ENCODE peak calls at places on chromosome 9, in seven cellular contexts. Y is T-helper 1 cell, A is ovary, V is COR-L47, O is SK-N-DZ, N is mucosa of gallbladder, T is endothelial cell. D is an unnamed sample.

GRCh38 chr9:136198605-136199083 is 6.3 kb downstream of the LHX3 start:
- DNase-seq in N (no peak), Y (no peak), A (no peak), V (no peak), O (no peak), T (no peak), D (no peak)

GRCh38 chr9:81673310-81673709 is 16.0 kb downstream of the TLE1 start:
- DNase-seq in A (no peak), T (no peak), O (no peak), N (no peak), Y (no peak), V (no peak), D (no peak)

GRCh38 chr9:115681599-115681998 is 472.0 kb upstream of the PAPPA start:
- DNase-seq in O (no peak), N (no peak), A (no peak), Y (no peak), V (no peak), T (no peak), D (no peak)

GRCh38 chr9:19828586-19828985 is 39.7 kb upstream of the SLC24A2 start:
- DNase-seq in V (peak), O (no peak), N (no peak), T (no peak), A (no peak), Y (no peak), D (no peak)

GRCh38 chr9:123318192-123318591 is 37.8 kb upstream of the CRB2 start:
- DNase-seq in N (no peak), O (no peak), T (no peak), V (no peak), A (no peak), Y (no peak), D (no peak)

GRCh38 chr9:93677641-93678136 is 101.3 kb downstream of the PHF2 start:
- DNase-seq in T (peak), N (no peak), O (no peak), Y (peak), A (peak), V (no peak), D (no peak)

GRCh38 chr9:137606005-137606601 is 617 bp downstream of the ARRDC1 start:
- DNase-seq in O (no peak), Y (no peak), N (no peak), T (peak), A (peak), V (peak), D (no peak)

GRCh38 chr9:137478613-137479314 is 19.6 kb upstream of the NSMF start:
- DNase-seq in Y (no peak), N (no peak), T (no peak), O (no peak), A (peak), V (peak), D (no peak)

GRCh38 chr9:9790216-9790872 is 822.5 kb downstream of the PTPRD start:
- DNase-seq in T (peak), Y (no peak), O (peak), V (peak), N (peak), A (no peak), D (no peak)

GRCh38 chr9:111038336-111039202 is at the start of gene LPAR1:
- DNase-seq in A (peak), Y (no peak), O (peak), V (no peak), N (peak), T (peak), D (no peak)

GRCh38 chr9:112366591-112366990 is 13.3 kb upstream of the HSDL2 start:
- DNase-seq in O (no peak), V (no peak), T (no peak), N (no peak), A (no peak), Y (no peak), D (no peak)

GRCh38 chr9:70131296-70131695 is 87.6 kb downstream of the MAMDC2 start:
- DNase-seq in Y (no peak), T (no peak), V (no peak), N (no peak), A (no peak), O (peak), D (no peak)